ENCODE peak calls at places on chromosomes 1 and 21, in four cellular contexts. W is nephron progenitor cell, T is mesendoderm, D is GM23248. O is an unnamed sample.

GRCh38 chr21:36966846-36967657 is 583 bp upstream of the HLCS start:
- DNase-seq in D (peak; percentile 18), T (peak; percentile 67), W (no peak), O (no peak)

GRCh38 chr21:42862774-42863503 is 16.4 kb downstream of the WDR4 start:
- DNase-seq in T (peak; percentile 47), W (no peak), D (no peak), O (no peak)

GRCh38 chr1:54978528-54979326 is 1.7 kb upstream of the TMEM61 start:
- DNase-seq in D (no peak), T (no peak), W (no peak), O (no peak)

GRCh38 chr1:234222561-234223280 is 150.5 kb upstream of the COA6 start:
- DNase-seq in D (peak; percentile 50), T (no peak), W (no peak), O (no peak)

GRCh38 chr1:203001986-203002385 is 5.2 kb upstream of the TMEM183A start:
- DNase-seq in W (no peak), T (no peak), D (no peak), O (no peak)

GRCh38 chr21:45142469-45142868 is 68.1 kb downstream of the ADARB1 start:
- DNase-seq in T (no peak), D (peak; percentile 86), W (no peak), O (no peak)

GRCh38 chr1:230424440-230425251 is 1.5 kb downstream of the PGBD5 start:
- DNase-seq in W (peak; percentile 25), T (peak; percentile 49), D (peak; percentile 4), O (no peak)

GRCh38 chr1:150165622-150166612 is 16.2 kb downstream of the PLEKHO1 start:
- DNase-seq in D (peak; percentile 65), T (peak; percentile 78), W (peak; percentile 71), O (no peak)

GRCh38 chr1:22808186-22808845 is 97.7 kb downstream of the EPHB2 start:
- DNase-seq in D (peak; percentile 95), T (no peak), W (no peak), O (no peak)

GRCh38 chr1:246607466-246607865 is 41.2 kb downstream of the CNST start:
- DNase-seq in D (no peak), W (no peak), T (peak; percentile 6), O (no peak)

GRCh38 chr1:234721476-234722266 is 111.7 kb upstream of the IRF2BP2 start:
- DNase-seq in W (no peak), D (peak; percentile 90), T (no peak), O (no peak)

GRCh38 chr1:6273380-6273891 is 12.5 kb upstream of the GPR153 start:
- DNase-seq in W (no peak), D (peak; percentile 59), T (peak; percentile 88), O (no peak)

GRCh38 chr1:220528049-220528678 is at the start of gene MARK1:
- DNase-seq in T (peak; percentile 76), W (peak; percentile 73), D (peak; percentile 68), O (no peak)

GRCh38 chr1:44327679-44328491 is 27.2 kb downstream of the ERI3 start:
- DNase-seq in T (peak; percentile 91), D (peak; percentile 100), W (no peak), O (no peak)

GRCh38 chr1:94254073-94254810 is 16.9 kb upstream of the ARHGAP29 start:
- DNase-seq in T (peak; percentile 11), W (no peak), D (peak; percentile 67), O (no peak)

GRCh38 chr1:11098931-11099309 is 749 bp downstream of the EXOSC10 start:
- DNase-seq in T (peak; percentile 2), W (no peak), D (no peak), O (no peak)

GRCh38 chr1:225484657-225485606 is 57.1 kb upstream of the LBR start:
- DNase-seq in W (no peak), D (no peak), T (no peak), O (no peak)

GRCh38 chr21:30348506-30348905 is at the start of gene KRTAP23-1:
- DNase-seq in T (no peak), D (no peak), W (no peak), O (no peak)

GRCh38 chr1:225447649-225448048 is 19.8 kb upstream of the LBR start:
- DNase-seq in T (no peak), W (no peak), D (peak; percentile 58), O (no peak)

O was measured in activated T-helper 1 cell treated with Interleukin-2 at 50 U/mL for 16 hours.